ENCODE peak calls at places on chromosomes 16 and 17, in five cellular contexts. R is activated naive CD4-positive, alpha-beta T cell treated with Interleukin-2 at 50 U/mL for 16 hours; W is colonic mucosa; K is cardiac muscle cell; H is AG10803. Q is an unnamed sample.

GRCh38 chr16:66388350-66389139 is 22.1 kb downstream of the CDH5 start:
- DNase-seq in K (no peak), W (no peak), H (no peak), R (no peak), Q (no peak)

GRCh38 chr17:30969989-30970680 is 704 bp upstream of the RNF135 start:
- DNase-seq in R (peak), W (peak), K (no peak), H (peak), Q (no peak)

GRCh38 chr16:84933774-84934571 is 77.4 kb downstream of the ZDHHC7 start:
- DNase-seq in R (no peak), K (no peak), H (peak), W (no peak), Q (no peak)

GRCh38 chr17:78748730-78749317 is 33.2 kb downstream of the CYTH1 start:
- DNase-seq in H (peak), K (no peak), R (peak), W (peak), Q (no peak)

GRCh38 chr17:2029911-2030778 is at the start of gene DPH1:
- DNase-seq in H (peak), W (peak), R (peak), K (peak), Q (peak)

GRCh38 chr16:81366316-81366932 is 51.7 kb downstream of the GAN start:
- DNase-seq in W (no peak), H (peak), K (peak), R (no peak), Q (no peak)

GRCh38 chr17:59848778-59849177 is 44.0 kb downstream of the TUBD1 start:
- DNase-seq in H (peak), W (peak), R (peak), K (no peak), Q (no peak)

GRCh38 chr17:39738568-39738901 is 797 bp downstream of the GRB7 start:
- DNase-seq in K (no peak), W (peak), H (no peak), R (peak), Q (no peak)

GRCh38 chr16:65947951-65948350 is 418.5 kb upstream of the CDH5 start:
- DNase-seq in W (no peak), K (no peak), R (no peak), H (no peak), Q (no peak)

GRCh38 chr16:50259334-50260205 is 6.8 kb upstream of the ADCY7 start:
- DNase-seq in W (peak), R (no peak), K (no peak), H (peak), Q (no peak)

GRCh38 chr16:85082553-85083050 is 29.7 kb downstream of the CIBAR2 start:
- DNase-seq in W (no peak), K (peak), R (no peak), H (no peak), Q (no peak)

GRCh38 chr16:17309510-17309909 is 161.2 kb downstream of the XYLT1 start:
- DNase-seq in H (no peak), W (no peak), K (no peak), R (no peak), Q (no peak)

GRCh38 chr17:39752241-39752831 is 14.6 kb downstream of the GRB7 start:
- DNase-seq in H (no peak), W (no peak), K (no peak), R (no peak), Q (no peak)

GRCh38 chr16:69017036-69017783 is 88.2 kb upstream of the HAS3 start:
- DNase-seq in W (no peak), H (peak), K (no peak), R (no peak), Q (peak)

GRCh38 chr17:12180644-12181261 is 160.1 kb downstream of the MAP2K4 start:
- DNase-seq in R (no peak), W (peak), H (peak), K (peak), Q (peak)

GRCh38 chr16:86566601-86566965 is at the start of gene FOXC2:
- DNase-seq in R (peak), H (peak), W (peak), K (peak), Q (peak)

GRCh38 chr16:78976212-78976611 is 624.3 kb downstream of the MAF start:
- DNase-seq in H (no peak), W (no peak), R (peak), K (no peak), Q (no peak)

GRCh38 chr17:15291674-15292361 is 26.7 kb upstream of the PMP22 start:
- DNase-seq in W (no peak), H (peak), K (peak), R (no peak), Q (no peak)

GRCh38 chr16:16025214-16025968 is 76.0 kb downstream of the ABCC1 start:
- DNase-seq in H (peak), W (no peak), K (no peak), R (peak), Q (peak)

GRCh38 chr16:9885457-9885856 is 296.8 kb downstream of the GRIN2A start:
- DNase-seq in K (peak), W (no peak), R (no peak), H (no peak), Q (no peak)

GRCh38 chr16:1613728-1614225 is 1.6 kb downstream of the CRAMP1 start:
- DNase-seq in H (no peak), K (peak), W (peak), R (peak), Q (no peak)

GRCh38 chr16:85138825-85139627 is 26.8 kb upstream of the CIBAR2 start:
- DNase-seq in K (no peak), R (no peak), H (no peak), W (no peak), Q (no peak)

GRCh38 chr17:48546924-48547838 is 2.3 kb upstream of the HOXB2 start:
- DNase-seq in K (no peak), R (no peak), H (peak), W (peak), Q (no peak)

GRCh38 chr17:1222321-1222720 is 42.5 kb upstream of the ABR start:
- DNase-seq in R (no peak), W (no peak), K (no peak), H (no peak), Q (no peak)

GRCh38 chr17:56785396-56785795 is 48.3 kb downstream of the C17orf67 start:
- DNase-seq in K (no peak), H (peak), W (no peak), R (no peak), Q (no peak)

GRCh38 chr16:85729907-85730465 is 20.9 kb downstream of the C16orf74 start:
- DNase-seq in W (no peak), K (no peak), R (no peak), H (no peak), Q (no peak)

GRCh38 chr17:77645441-77646430 is 312.8 kb upstream of the TNRC6C start:
- DNase-seq in R (peak), K (no peak), W (no peak), H (peak), Q (no peak)

GRCh38 chr16:81515721-81516120 is 71.1 kb downstream of the CMIP start:
- DNase-seq in K (no peak), W (no peak), R (no peak), H (no peak), Q (no peak)

GRCh38 chr17:74935585-74936469 is at the start of gene OTOP3:
- DNase-seq in R (no peak), W (no peak), H (no peak), K (no peak), Q (no peak)

GRCh38 chr17:21108651-21109050 is 18.1 kb upstream of the DHRS7B start:
- DNase-seq in H (no peak), R (no peak), W (no peak), K (no peak), Q (no peak)

GRCh38 chr16:58280846-58281301 is 14.0 kb downstream of the PRSS54 start:
- DNase-seq in H (peak), K (no peak), R (no peak), W (no peak), Q (no peak)

GRCh38 chr16:65214196-65214595 is 92.3 kb upstream of the CDH11 start:
- DNase-seq in W (no peak), R (no peak), K (no peak), H (peak), Q (no peak)

GRCh38 chr16:88846088-88846487 is 10.7 kb downstream of the GALNS start:
- DNase-seq in R (no peak), H (no peak), W (no peak), K (no peak), Q (no peak)

GRCh38 chr17:47207143-47208067 is 1.7 kb upstream of the MYL4 start:
- DNase-seq in H (no peak), K (no peak), W (peak), R (no peak), Q (no peak)

GRCh38 chr17:44193326-44194084 is 6.2 kb downstream of the ATXN7L3 start:
- DNase-seq in W (no peak), K (no peak), R (no peak), H (no peak), Q (no peak)

Q was measured in T1000.